ENCODE peak calls at places on chromosome 12, in four cellular contexts. One of them, this sample, is unnamed.

GRCh38 chr12:59149995-59150642 is 229.8 kb upstream of the LRIG3 start:
- DNase-seq in HCT116: peak; percentile 79
- DNase-seq in fibroblast of lung: peak; percentile 90
- DNase-seq in PC-3: peak; percentile 91
- DNase-seq in this sample: peak; percentile 68

GRCh38 chr12:120994589-120995337 is 16.4 kb downstream of the HNF1A start:
- DNase-seq in PC-3: peak; percentile 14
- DNase-seq in HCT116: peak; percentile 29
- DNase-seq in fibroblast of lung: no peak
- DNase-seq in this sample: peak; percentile 17

GRCh38 chr12:89544730-89545184 is 18.9 kb upstream of the POC1B start:
- DNase-seq in HCT116: no peak
- DNase-seq in fibroblast of lung: peak; percentile 50
- DNase-seq in PC-3: no peak
- DNase-seq in this sample: no peak

GRCh38 chr12:18895946-18896345 is 158.0 kb downstream of the CAPZA3 start:
- DNase-seq in HCT116: no peak
- DNase-seq in PC-3: no peak
- DNase-seq in fibroblast of lung: no peak
- DNase-seq in this sample: no peak

GRCh38 chr12:23704992-23705943 is 244.2 kb downstream of the SOX5 start:
- DNase-seq in fibroblast of lung: no peak
- DNase-seq in HCT116: no peak
- DNase-seq in PC-3: no peak
- DNase-seq in this sample: no peak

GRCh38 chr12:51752490-51752889 is 96.0 kb downstream of the FIGNL2 start:
- DNase-seq in HCT116: no peak
- DNase-seq in fibroblast of lung: peak; percentile 76
- DNase-seq in PC-3: peak; percentile 33
- DNase-seq in this sample: peak; percentile 62

GRCh38 chr12:74903522-74903921 is 306.1 kb downstream of the KCNC2 start:
- DNase-seq in fibroblast of lung: no peak
- DNase-seq in PC-3: peak; percentile 35
- DNase-seq in HCT116: peak; percentile 13
- DNase-seq in this sample: peak; percentile 38

GRCh38 chr12:60201891-60202290 is 606.1 kb downstream of the SLC16A7 start:
- DNase-seq in HCT116: no peak
- DNase-seq in fibroblast of lung: peak; percentile 13
- DNase-seq in PC-3: no peak
- DNase-seq in this sample: no peak

GRCh38 chr12:95141305-95141704 is 67.9 kb upstream of the NR2C1 start:
- DNase-seq in fibroblast of lung: no peak
- DNase-seq in HCT116: no peak
- DNase-seq in PC-3: no peak
- DNase-seq in this sample: no peak

GRCh38 chr12:93972411-93973208 is 175.8 kb upstream of the PLXNC1 start:
- DNase-seq in HCT116: no peak
- DNase-seq in fibroblast of lung: peak; percentile 38
- DNase-seq in PC-3: no peak
- DNase-seq in this sample: no peak

GRCh38 chr12:28506271-28506670 is 316.0 kb downstream of the CCDC91 start:
- DNase-seq in PC-3: no peak
- DNase-seq in fibroblast of lung: no peak
- DNase-seq in HCT116: no peak
- DNase-seq in this sample: no peak

GRCh38 chr12:57214398-57214781 is 2.2 kb upstream of the NXPH4 start:
- DNase-seq in HCT116: no peak
- DNase-seq in PC-3: peak; percentile 72
- DNase-seq in fibroblast of lung: peak; percentile 54
- DNase-seq in this sample: no peak

GRCh38 chr12:6426882-6427671 is 17.7 kb upstream of the CD27 start:
- DNase-seq in HCT116: no peak
- DNase-seq in PC-3: no peak
- DNase-seq in fibroblast of lung: no peak
- DNase-seq in this sample: no peak

GRCh38 chr12:19709889-19710288 is 270.6 kb downstream of the AEBP2 start:
- DNase-seq in fibroblast of lung: no peak
- DNase-seq in PC-3: no peak
- DNase-seq in HCT116: no peak
- DNase-seq in this sample: no peak

GRCh38 chr12:3046441-3047200 is 30.6 kb upstream of the TSPAN9 start:
- DNase-seq in HCT116: no peak
- DNase-seq in fibroblast of lung: peak; percentile 62
- DNase-seq in PC-3: peak; percentile 38
- DNase-seq in this sample: no peak

GRCh38 chr12:52307836-52308806 is 13.1 kb downstream of the KRT83 start:
- DNase-seq in PC-3: peak; percentile 59
- DNase-seq in fibroblast of lung: peak; percentile 11
- DNase-seq in HCT116: peak; percentile 24
- DNase-seq in this sample: peak; percentile 50

GRCh38 chr12:123094349-123095073 is 56.4 kb downstream of the PITPNM2 start:
- DNase-seq in HCT116: peak; percentile 49
- DNase-seq in fibroblast of lung: peak; percentile 91
- DNase-seq in PC-3: peak; percentile 96
- DNase-seq in this sample: peak; percentile 78

GRCh38 chr12:122227341-122227740 is 1.5 kb upstream of the DIABLO start:
- DNase-seq in fibroblast of lung: no peak
- DNase-seq in HCT116: no peak
- DNase-seq in PC-3: no peak
- DNase-seq in this sample: no peak

GRCh38 chr12:109130755-109131521 is 14.6 kb downstream of the ACACB start:
- DNase-seq in HCT116: peak; percentile 10
- DNase-seq in fibroblast of lung: no peak
- DNase-seq in PC-3: no peak
- DNase-seq in this sample: no peak

GRCh38 chr12:62632521-62632920 is 165.9 kb downstream of the MON2 start:
- DNase-seq in fibroblast of lung: peak; percentile 14
- DNase-seq in PC-3: no peak
- DNase-seq in HCT116: no peak
- DNase-seq in this sample: no peak

GRCh38 chr12:119835068-119835467 is 42.1 kb downstream of the CIT start:
- DNase-seq in HCT116: no peak
- DNase-seq in fibroblast of lung: peak; percentile 19
- DNase-seq in PC-3: peak; percentile 16
- DNase-seq in this sample: no peak

GRCh38 chr12:122891661-122892525 is 4.0 kb downstream of the VPS37B start:
- DNase-seq in PC-3: peak; percentile 88
- DNase-seq in HCT116: no peak
- DNase-seq in fibroblast of lung: peak; percentile 75
- DNase-seq in this sample: peak; percentile 89

GRCh38 chr12:49348781-49349180 is 2.1 kb downstream of the DNAJC22 start:
- DNase-seq in PC-3: no peak
- DNase-seq in fibroblast of lung: no peak
- DNase-seq in HCT116: no peak
- DNase-seq in this sample: no peak

GRCh38 chr12:26810330-26810729 is 22.7 kb downstream of the ITPR2 start:
- DNase-seq in fibroblast of lung: peak; percentile 79
- DNase-seq in HCT116: no peak
- DNase-seq in PC-3: no peak
- DNase-seq in this sample: peak; percentile 53

GRCh38 chr12:103505371-103506236 is 9.8 kb upstream of the C12orf42 start:
- DNase-seq in HCT116: no peak
- DNase-seq in PC-3: peak; percentile 74
- DNase-seq in fibroblast of lung: no peak
- DNase-seq in this sample: peak; percentile 100

GRCh38 chr12:89574736-89575208 is 48.9 kb upstream of the POC1B start:
- DNase-seq in PC-3: no peak
- DNase-seq in fibroblast of lung: peak; percentile 43
- DNase-seq in HCT116: no peak
- DNase-seq in this sample: peak; percentile 18

GRCh38 chr12:116431677-116432300 is 127.4 kb upstream of the MAP1LC3B2 start:
- DNase-seq in HCT116: no peak
- DNase-seq in PC-3: no peak
- DNase-seq in fibroblast of lung: no peak
- DNase-seq in this sample: no peak

GRCh38 chr12:2844786-2845185 is 10.0 kb upstream of the NRIP2 start:
- DNase-seq in PC-3: no peak
- DNase-seq in fibroblast of lung: no peak
- DNase-seq in HCT116: no peak
- DNase-seq in this sample: no peak

GRCh38 chr12:108856428-108857157 is 790 bp downstream of the SSH1 start:
- DNase-seq in fibroblast of lung: peak; percentile 78
- DNase-seq in HCT116: no peak
- DNase-seq in PC-3: peak; percentile 72
- DNase-seq in this sample: peak; percentile 73

GRCh38 chr12:51323317-51323960 is 535 bp downstream of the BIN2 start:
- DNase-seq in fibroblast of lung: no peak
- DNase-seq in PC-3: no peak
- DNase-seq in HCT116: no peak
- DNase-seq in this sample: no peak

GRCh38 chr12:29245246-29245645 is 96.2 kb downstream of the FAR2 start:
- DNase-seq in fibroblast of lung: peak; percentile 65
- DNase-seq in PC-3: peak; percentile 63
- DNase-seq in HCT116: no peak
- DNase-seq in this sample: no peak

GRCh38 chr12:96094201-96094600 is 58.8 kb upstream of the LTA4H start:
- DNase-seq in fibroblast of lung: no peak
- DNase-seq in PC-3: peak; percentile 88
- DNase-seq in HCT116: peak; percentile 42
- DNase-seq in this sample: peak; percentile 91

GRCh38 chr12:24595652-24596235 is 353.2 kb downstream of the BCAT1 start:
- DNase-seq in PC-3: no peak
- DNase-seq in fibroblast of lung: peak; percentile 32
- DNase-seq in HCT116: no peak
- DNase-seq in this sample: no peak

GRCh38 chr12:108004368-108004767 is 124.7 kb upstream of the WSCD2 start:
- DNase-seq in PC-3: peak; percentile 28
- DNase-seq in fibroblast of lung: no peak
- DNase-seq in HCT116: no peak
- DNase-seq in this sample: no peak

GRCh38 chr12:96514328-96514727 is 25.0 kb downstream of the CFAP54 start:
- DNase-seq in HCT116: no peak
- DNase-seq in PC-3: no peak
- DNase-seq in fibroblast of lung: peak; percentile 67
- DNase-seq in this sample: no peak

GRCh38 chr12:131527092-131527491 is 183.8 kb upstream of the SFSWAP start:
- DNase-seq in fibroblast of lung: no peak
- DNase-seq in HCT116: no peak
- DNase-seq in PC-3: no peak
- DNase-seq in this sample: no peak

DNA sequence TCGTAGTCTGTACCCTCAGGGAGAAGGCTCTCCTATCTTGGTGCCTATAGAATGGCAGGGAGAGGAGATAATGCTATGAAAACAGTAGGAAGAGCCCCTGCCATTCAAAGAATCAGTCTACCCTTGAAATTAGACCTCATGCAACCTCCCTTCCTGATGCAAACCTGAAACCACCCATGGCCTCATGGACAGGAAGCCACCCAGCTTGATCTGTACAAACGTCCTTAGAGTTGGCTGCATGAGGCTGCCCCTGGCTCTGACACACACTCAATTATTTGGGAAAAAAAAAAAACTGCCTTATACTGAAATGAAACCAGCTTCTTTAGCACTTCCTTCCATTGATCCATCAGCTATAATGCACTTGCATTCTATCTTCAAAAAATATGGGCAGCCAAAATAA is 116.6 kb upstream of the BCL2L14 start:
- DNase-seq in fibroblast of lung: no peak
- DNase-seq in HCT116: no peak
- DNase-seq in PC-3: no peak
- DNase-seq in this sample: no peak
- H3K9ac ChIP-seq in fibroblast of lung: no peak overlapping the region
- H3K9ac ChIP-seq in HCT116: no peak overlapping the region
- H3K9ac ChIP-seq in PC-3: no peak overlapping the region
- H3K9ac ChIP-seq in this sample: no peak overlapping the region

GRCh38 chr12:1499351-1499750 is 95.0 kb downstream of the FBXL14 start:
- DNase-seq in HCT116: no peak
- DNase-seq in PC-3: no peak
- DNase-seq in fibroblast of lung: no peak
- DNase-seq in this sample: no peak
- H2AFZ ChIP-seq in HCT116: no peak overlapping the region
- H2AFZ ChIP-seq in PC-3: no peak overlapping the region
- H2AFZ ChIP-seq in fibroblast of lung: no peak overlapping the region
- H2AFZ ChIP-seq in this sample: no peak overlapping the region

GRCh38 chr12:66241061-66242043 is 52.3 kb downstream of the IRAK3 start:
- DNase-seq in HCT116: no peak
- DNase-seq in PC-3: peak; percentile 40
- DNase-seq in fibroblast of lung: peak; percentile 96
- DNase-seq in this sample: peak; percentile 61
- H3K9ac ChIP-seq in HCT116: no peak overlapping the region
- H3K9ac ChIP-seq in PC-3: no peak overlapping the region
- H3K9ac ChIP-seq in fibroblast of lung: no peak overlapping the region
- H3K9ac ChIP-seq in this sample: no peak overlapping the region

GRCh38 chr12:30754383-30754749 is 385 bp downstream of the CAPRIN2 start:
- DNase-seq in HCT116: no peak
- DNase-seq in fibroblast of lung: no peak
- DNase-seq in PC-3: no peak
- DNase-seq in this sample: no peak

GRCh38 chr12:30753761-30754382 is 879 bp downstream of the CAPRIN2 start:
- DNase-seq in PC-3: peak; percentile 12
- DNase-seq in HCT116: no peak
- DNase-seq in fibroblast of lung: peak; percentile 43
- DNase-seq in this sample: peak; percentile 35

GRCh38 chr12:30754750-30755394 is at the start of gene CAPRIN2:
- DNase-seq in fibroblast of lung: peak; percentile 94
- DNase-seq in HCT116: peak; percentile 89
- DNase-seq in PC-3: peak; percentile 91
- DNase-seq in this sample: peak; percentile 96

GRCh38 chr12:30752255-30752654 is 2.5 kb downstream of the CAPRIN2 start:
- DNase-seq in HCT116: no peak
- DNase-seq in fibroblast of lung: no peak
- DNase-seq in PC-3: no peak
- DNase-seq in this sample: no peak

GRCh38 chr12:30753233-30753632 is 1.5 kb downstream of the CAPRIN2 start:
- DNase-seq in HCT116: no peak
- DNase-seq in PC-3: peak; percentile 43
- DNase-seq in fibroblast of lung: peak; percentile 46
- DNase-seq in this sample: peak; percentile 13
- H2AFZ ChIP-seq in HCT116: no peak overlapping the region
- H2AFZ ChIP-seq in PC-3: peak overlapping the region; percentile 8
- H2AFZ ChIP-seq in fibroblast of lung: no peak overlapping the region
- H2AFZ ChIP-seq in this sample: peak overlapping the region; percentile 97

DNA sequence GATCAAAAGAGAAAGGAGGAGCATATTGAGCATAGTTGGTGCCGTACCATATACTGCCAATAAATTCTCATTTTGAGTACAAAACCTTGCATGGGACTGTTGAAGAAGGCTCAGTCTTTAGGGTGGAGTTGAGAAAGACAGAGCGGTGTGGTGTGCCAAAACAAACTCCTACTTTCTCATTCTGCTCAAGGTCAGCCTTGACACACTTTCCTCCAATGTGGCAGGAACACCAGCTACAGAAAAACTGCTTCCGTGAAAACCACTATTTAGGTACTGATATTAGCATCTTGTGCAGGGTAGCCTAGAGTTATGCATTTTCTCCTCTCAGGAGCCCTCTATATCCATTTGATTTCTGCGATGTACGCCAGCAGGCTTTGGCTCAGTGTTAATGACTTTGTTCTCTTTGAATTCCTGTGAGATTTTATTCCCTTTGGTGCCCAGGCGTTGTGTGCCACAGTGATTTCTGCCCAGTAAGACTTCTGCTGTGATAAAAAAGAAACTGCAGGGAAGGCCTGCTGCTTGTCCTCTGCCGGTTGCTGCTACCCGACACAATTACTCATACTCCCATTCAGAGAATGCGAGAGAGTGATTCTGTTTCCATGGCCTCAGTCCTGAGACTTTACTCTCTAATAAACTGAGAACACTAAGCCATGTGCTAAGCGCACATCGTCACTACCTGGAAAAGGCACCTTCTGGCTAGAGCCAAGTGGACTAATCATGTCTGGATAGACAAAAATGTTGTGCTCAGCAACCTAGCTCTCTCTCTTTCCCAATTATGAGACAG is 88.3 kb upstream of the MDM1 start:
- DNase-seq in fibroblast of lung: peak; percentile 28
- DNase-seq in HCT116: no peak
- DNase-seq in PC-3: no peak
- DNase-seq in this sample: no peak
- H3K9ac ChIP-seq in fibroblast of lung: no peak overlapping the region
- H3K9ac ChIP-seq in HCT116: no peak overlapping the region
- H3K9ac ChIP-seq in PC-3: no peak overlapping the region
- H3K9ac ChIP-seq in this sample: no peak overlapping the region

This sample was measured in mammary epithelial cell.